ENCODE peak calls at places on chromosomes 13 and 19, in four cellular contexts. W is ACHN, J is AG09319, L is Kasumi-1. N is an unnamed sample.

GRCh38 chr19:2027361-2027760 is 11.8 kb upstream of the BTBD2 start:
- DNase-seq in W (no peak), J (peak), L (peak), N (no peak)

GRCh38 chr19:12695997-12696365 is 450 bp downstream of the FBXW9 start:
- DNase-seq in W (peak), J (no peak), L (no peak), N (no peak)

GRCh38 chr19:33409035-33409434 is 35.5 kb downstream of the CEBPG start:
- DNase-seq in W (no peak), J (no peak), L (no peak), N (no peak)

GRCh38 chr19:19453129-19453461 is 47.6 kb downstream of the GATAD2A start:
- DNase-seq in W (no peak), J (no peak), L (no peak), N (no peak)

GRCh38 chr13:73133536-73133935 is 74.7 kb downstream of the KLF5 start:
- DNase-seq in W (no peak), J (no peak), L (no peak), N (no peak)

GRCh38 chr13:22121340-22121739 is 450.5 kb downstream of the FGF9 start:
- DNase-seq in W (no peak), J (no peak), L (no peak), N (no peak)

GRCh38 chr19:50046649-50047503 is 21.1 kb downstream of the ZNF473 start:
- DNase-seq in W (peak), J (no peak), L (peak), N (no peak)

GRCh38 chr13:52104624-52105023 is 24.2 kb downstream of the NEK5 start:
- DNase-seq in W (peak), J (no peak), L (no peak), N (no peak)

GRCh38 chr19:30669329-30670010 is 297.3 kb downstream of the ZNF536 start:
- DNase-seq in W (peak), J (no peak), L (peak), N (peak)

N was measured in hepatic stellate cell.